ENCODE peak calls at places on chromosomes 1 and 21, in four cellular contexts. L is K562, S is GM12878, J is HepG2. X is an unnamed sample.

GRCh38 chr1:9867408-9868243 is 42.4 kb downstream of the CTNNBIP1 start:
- DNase-seq in L (peak), S (peak), J (peak), X (peak)

GRCh38 chr1:228009828-228010775 is 3.3 kb downstream of the WNT3A start:
- DNase-seq in S (peak), L (no peak), J (no peak), X (no peak)

GRCh38 chr21:46229923-46230260 is 1.3 kb upstream of the LSS start:
- DNase-seq in S (no peak), L (no peak), J (no peak), X (no peak)

GRCh38 chr1:52706136-52706670 is 8.1 kb upstream of the COA7 start:
- DNase-seq in S (no peak), L (no peak), J (no peak), X (no peak)

GRCh38 chr1:951364-951763 is 7.7 kb downstream of the NOC2L start:
- DNase-seq in S (no peak), J (no peak), L (no peak), X (peak)

GRCh38 chr1:119713538-119714456 is 2.1 kb downstream of the PHGDH start:
- DNase-seq in S (no peak), J (no peak), L (no peak), X (peak)

GRCh38 chr1:62232885-62233284 is 38.2 kb downstream of the L1TD1 start:
- DNase-seq in J (no peak), S (no peak), L (no peak), X (no peak)

GRCh38 chr21:41207401-41208388 is 39.7 kb downstream of the BACE2 start:
- DNase-seq in L (no peak), J (peak), S (no peak), X (no peak)

GRCh38 chr1:70874826-70875225 is 172.8 kb downstream of the PTGER3 start:
- DNase-seq in L (no peak), J (no peak), S (no peak), X (no peak)

GRCh38 chr21:34128124-34128523 is 54.7 kb downstream of the MRPS6 start:
- DNase-seq in S (no peak), J (no peak), L (no peak), X (no peak)

GRCh38 chr1:23394176-23394575 is 24.5 kb upstream of the ZNF436 start:
- DNase-seq in L (no peak), S (no peak), J (no peak), X (no peak)

GRCh38 chr1:248822148-248823032 is 3.3 kb downstream of the SH3BP5L start:
- DNase-seq in S (no peak), L (no peak), J (no peak), X (no peak)

GRCh38 chr1:167926486-167926997 is 9.9 kb upstream of the DCAF6 start:
- DNase-seq in J (peak), L (peak), S (no peak), X (no peak)

GRCh38 chr1:248144513-248145198 is at the start of gene OR2M5:
- DNase-seq in J (no peak), S (no peak), L (no peak), X (no peak)

GRCh38 chr1:211493133-211493864 is 1.3 kb upstream of the RD3 start:
- DNase-seq in L (no peak), J (no peak), S (no peak), X (no peak)

GRCh38 chr1:87899746-87900145 is 571.1 kb downstream of the LMO4 start:
- DNase-seq in J (no peak), L (no peak), S (no peak), X (no peak)

GRCh38 chr1:87902830-87903614 is 574.3 kb downstream of the LMO4 start:
- DNase-seq in J (no peak), L (no peak), S (no peak), X (no peak)

GRCh38 chr1:87894041-87894440 is 565.4 kb downstream of the LMO4 start:
- DNase-seq in L (no peak), J (no peak), S (no peak), X (no peak)

GRCh38 chr1:87898401-87898800 is 569.7 kb downstream of the LMO4 start:
- DNase-seq in S (no peak), L (no peak), J (no peak), X (no peak)

DNA sequence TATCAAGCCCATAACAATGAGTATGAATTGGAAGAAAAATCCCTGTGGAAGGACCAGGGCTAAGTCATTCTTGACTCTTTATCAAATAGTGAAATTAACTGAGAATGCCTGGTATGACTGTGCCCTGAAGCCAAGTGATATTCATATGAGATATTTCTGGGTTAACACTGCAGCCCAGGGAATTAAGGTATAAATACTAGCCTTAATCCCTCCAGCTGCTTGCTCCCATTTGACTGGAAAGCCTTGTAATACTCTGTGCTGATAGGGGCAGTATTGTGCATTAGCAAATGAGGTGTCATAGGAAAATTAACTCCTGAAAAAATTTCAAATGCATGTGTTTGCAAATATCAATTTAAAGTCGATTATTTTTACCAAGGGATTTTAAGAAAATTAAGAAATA is 568.8 kb downstream of the LMO4 start:
- DNase-seq in L (no peak), S (no peak), J (no peak), X (no peak)
- TF ChIP-seq CREM in L (no peak), S (no peak), J (no peak), X (no peak)

DNA sequence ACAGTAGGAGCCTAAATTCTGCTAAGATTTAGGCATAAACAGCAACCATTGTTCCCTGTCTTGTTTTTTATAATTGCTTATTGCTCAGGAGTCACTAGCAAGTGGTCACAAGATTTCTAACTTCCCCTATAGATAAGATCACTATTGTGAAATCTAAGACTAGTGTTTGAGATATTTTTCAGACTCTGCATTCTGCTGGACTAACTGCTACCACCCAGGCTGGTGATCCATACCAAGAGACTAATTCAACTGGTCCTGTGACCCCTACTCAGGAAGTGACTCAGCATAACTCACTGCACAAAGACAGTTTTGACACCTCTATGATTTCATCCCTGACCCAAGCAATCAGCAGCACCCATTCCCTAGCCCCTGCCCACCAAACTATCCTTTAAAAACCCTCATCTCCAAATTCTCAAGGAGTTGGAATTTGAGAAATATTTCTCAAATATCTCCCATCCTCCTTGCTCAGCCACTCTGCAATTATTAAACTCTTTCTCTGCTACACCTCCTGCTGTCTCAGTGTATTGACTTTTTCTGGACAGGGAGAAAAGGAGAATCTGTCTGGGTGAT is 52.7 kb downstream of the TRIM33 start:
- DNase-seq in J (peak), S (no peak), L (no peak), X (no peak)
- TF ChIP-seq NR2C2 in J (no peak), S (no peak), L (no peak), X (no peak)

DNA sequence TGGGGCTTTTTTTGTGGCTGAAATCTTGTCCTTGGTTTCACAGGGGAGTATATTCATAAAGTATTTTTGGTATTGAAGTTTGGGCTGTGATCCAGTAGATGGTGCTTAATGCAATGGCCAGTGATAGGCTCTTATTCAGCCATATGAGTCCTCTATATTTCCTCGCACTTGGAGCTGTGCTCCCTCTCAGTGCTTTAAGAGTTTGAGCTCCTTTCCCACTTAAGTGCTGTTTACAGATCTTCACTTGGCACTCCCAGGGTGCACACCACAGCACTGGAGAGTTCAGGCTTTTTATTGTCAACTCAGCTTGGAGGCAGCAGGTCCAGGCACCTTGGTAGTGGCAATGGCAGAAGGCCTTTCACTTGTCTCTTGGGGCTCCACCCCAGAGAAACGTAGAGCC is 54.9 kb downstream of the DRAM2 start:
- DNase-seq in L (no peak), S (no peak), J (no peak), X (no peak)
- TF ChIP-seq CREM in L (no peak), S (no peak), J (no peak), X (no peak)

GRCh38 chr1:219708919-219709318 is 96.0 kb upstream of the ZC3H11B start:
- DNase-seq in J (no peak), L (peak), S (no peak), X (no peak)

GRCh38 chr1:219713981-219714381 is 101.1 kb upstream of the ZC3H11B start:
- DNase-seq in S (no peak), L (no peak), J (no peak), X (no peak)

GRCh38 chr1:219710529-219711194 is 97.8 kb upstream of the ZC3H11B start:
- DNase-seq in L (no peak), S (no peak), J (no peak), X (no peak)
- TF ChIP-seq NR2C2 in L (no peak), S (no peak), J (no peak), X (no peak)

GRCh38 chr1:221994939-221995338 is 253.1 kb upstream of the DUSP10 start:
- DNase-seq in L (no peak), S (no peak), J (no peak), X (no peak)
- TF ChIP-seq CREM in L (no peak), S (no peak), J (no peak), X (no peak)

GRCh38 chr1:36807262-36807661 is 227.1 kb downstream of the GRIK3 start:
- DNase-seq in J (no peak), L (no peak), S (no peak), X (no peak)
- TF ChIP-seq NR2C2 in J (no peak), L (no peak), S (no peak), X (no peak)

GRCh38 chr1:50969611-50970507 is at the start of gene CDKN2C:
- DNase-seq in J (peak), S (no peak), L (peak), X (peak)
- TF ChIP-seq CREM in J (no peak), S (no peak), L (peak), X (no peak)

GRCh38 chr21:39659070-39659815 is 46.5 kb downstream of the B3GALT5 start:
- DNase-seq in S (no peak), J (no peak), L (no peak), X (no peak)

GRCh38 chr21:39661121-39661520 is 48.4 kb downstream of the B3GALT5 start:
- DNase-seq in J (no peak), S (no peak), L (no peak), X (no peak)

GRCh38 chr21:39661740-39662139 is 49.0 kb downstream of the B3GALT5 start:
- DNase-seq in J (no peak), L (no peak), S (no peak), X (no peak)

GRCh38 chr21:39660191-39660590 is 47.5 kb downstream of the B3GALT5 start:
- DNase-seq in S (no peak), J (no peak), L (no peak), X (no peak)

GRCh38 chr21:39660596-39660995 is 47.9 kb downstream of the B3GALT5 start:
- DNase-seq in J (no peak), S (no peak), L (no peak), X (no peak)
- TF ChIP-seq NR2C2 in J (no peak), S (no peak), L (no peak), X (no peak)

DNA sequence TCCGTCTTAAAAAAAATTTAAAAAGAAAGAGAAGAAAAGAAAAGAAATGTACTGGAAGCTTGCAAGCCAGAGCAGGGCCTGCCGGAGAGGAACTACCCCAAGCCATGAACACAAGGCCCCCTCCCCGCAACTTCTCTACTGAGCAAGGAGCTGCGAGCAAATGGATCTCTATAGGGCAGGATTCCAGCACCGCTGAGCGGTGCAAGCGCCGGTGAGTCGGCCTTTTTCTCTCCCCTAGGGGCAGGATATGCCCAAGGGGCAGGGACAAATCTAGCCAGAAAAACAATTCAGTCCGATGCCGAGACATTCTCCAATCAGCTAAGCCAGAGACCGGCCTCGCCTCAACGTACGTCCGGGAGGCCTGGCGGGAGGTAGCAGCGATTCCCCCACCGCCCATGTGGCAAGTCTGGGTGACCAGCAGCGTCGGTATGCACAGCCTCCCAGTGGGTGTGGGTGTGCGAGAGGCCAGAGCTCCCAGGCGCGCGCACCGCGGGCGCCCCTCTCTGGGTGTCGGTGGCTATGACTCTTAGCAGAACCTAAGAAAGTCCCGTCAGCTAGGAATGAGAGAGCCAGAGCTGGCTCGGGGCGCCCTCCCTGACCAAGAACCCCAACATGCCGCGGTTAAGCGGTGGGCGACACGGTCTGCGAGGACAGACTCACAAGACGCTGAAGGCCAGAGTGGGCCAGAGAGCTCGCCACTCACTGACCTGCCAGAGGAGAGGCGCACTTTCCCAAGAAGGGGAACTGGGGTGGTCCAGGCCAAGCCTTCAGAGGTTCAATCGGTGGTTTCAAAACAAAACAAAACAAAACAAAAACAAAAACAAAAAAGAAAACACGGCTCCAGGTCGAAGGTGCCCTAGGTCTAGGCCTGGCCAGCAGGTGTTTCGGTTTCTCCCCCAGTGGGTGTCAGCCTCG is 1.9 kb downstream of the CSMD2 start:
- DNase-seq in L (peak), J (peak), S (no peak), X (peak)
- TF ChIP-seq CREM in L (no peak), J (no peak), S (no peak), X (no peak)

DNA sequence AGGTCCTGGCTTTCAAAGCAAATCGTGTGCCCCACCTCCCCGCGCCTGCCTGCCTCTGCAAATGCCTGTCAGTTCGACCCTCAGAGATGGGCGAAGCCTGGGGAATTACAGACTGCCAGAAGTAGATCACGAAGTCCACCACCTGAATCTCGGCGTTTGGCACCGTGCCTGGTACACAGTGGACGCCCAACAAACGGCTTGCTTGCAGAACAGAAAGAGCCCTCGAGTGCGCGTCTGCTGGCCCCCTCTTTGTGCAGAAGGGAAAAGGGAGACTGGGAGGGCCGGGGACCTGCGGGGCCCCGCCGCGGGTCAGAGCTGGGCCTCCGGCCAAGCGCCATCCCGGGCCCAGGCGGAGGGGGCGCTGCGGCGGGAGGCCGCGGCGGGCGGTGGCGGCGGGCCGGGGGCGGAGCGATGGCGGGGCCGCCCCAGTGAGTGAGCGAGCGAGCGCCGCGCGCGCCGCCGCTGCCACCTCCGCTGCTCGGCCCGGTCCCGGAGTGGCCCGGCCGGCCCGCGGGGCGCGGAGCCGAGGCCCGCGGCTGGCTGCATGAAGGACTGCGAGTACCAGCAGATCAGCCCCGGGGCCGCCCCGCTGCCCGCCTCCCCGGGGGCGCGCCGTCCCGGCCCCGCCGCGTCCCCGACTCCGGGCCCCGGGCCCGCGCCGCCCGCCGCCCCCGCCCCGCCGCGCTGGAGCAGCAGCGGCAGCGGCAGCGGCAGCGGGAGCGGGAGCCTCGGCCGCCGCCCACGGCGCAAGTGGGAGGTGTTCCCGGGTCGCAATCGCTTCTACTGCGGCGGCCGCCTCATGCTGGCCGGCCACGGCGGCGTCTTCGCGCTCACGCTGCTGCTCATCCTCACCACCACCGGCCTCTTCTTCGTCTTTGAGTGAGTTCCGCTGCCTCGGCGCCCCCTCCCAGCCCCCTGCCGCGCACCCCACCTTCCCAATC is at the start of gene ZDHHC18:
- DNase-seq in L (peak), J (peak), S (no peak), X (peak)
- TF ChIP-seq NR2C2 in L (no peak), J (no peak), S (no peak), X (no peak)

X was measured in WTC11.